ENCODE peak calls at places on chromosomes 13 and 19, in nine cellular contexts. Z, G, T, U, P, L, S, W and C are unnamed samples.

GRCh38 chr13:36480726-36481485 is 48.6 kb downstream of the CCNA1 start:
- DNase-seq in T (no peak), P (no peak), W (no peak), U (no peak), L (no peak), Z (no peak), S (no peak), G (no peak), C (no peak)

GRCh38 chr13:112907916-112908315 is 61.1 kb upstream of the MCF2L start:
- DNase-seq in G (no peak), T (no peak), P (no peak), W (no peak), Z (no peak), L (no peak), U (no peak), S (no peak), C (no peak)

GRCh38 chr13:31773538-31773937 is 34.2 kb downstream of the RXFP2 start:
- DNase-seq in U (no peak), W (no peak), Z (no peak), L (peak; percentile 97), T (no peak), P (no peak), G (no peak), S (no peak), C (no peak)

GRCh38 chr13:50732712-50733111 is 110.8 kb downstream of the DLEU7 start:
- DNase-seq in G (no peak), W (no peak), L (peak; percentile 79), U (no peak), S (no peak), Z (peak; percentile 77), P (peak; percentile 52), T (peak; percentile 24), C (no peak)

GRCh38 chr13:113169277-113170272 is 11.1 kb downstream of the PROZ start:
- DNase-seq in G (peak; percentile 61), S (no peak), L (no peak), P (no peak), U (no peak), Z (no peak), T (no peak), W (no peak), C (no peak)

GRCh38 chr13:68850160-68850559 is 1257.5 kb upstream of the ATXN8OS start:
- DNase-seq in U (no peak), W (no peak), P (no peak), L (no peak), G (no peak), S (no peak), T (no peak), Z (no peak), C (no peak)

GRCh38 chr19:2478324-2478755 is 2.4 kb downstream of the GADD45B start:
- DNase-seq in P (no peak), T (peak; percentile 41), G (peak; percentile 77), U (peak; percentile 77), S (peak; percentile 66), Z (no peak), L (peak; percentile 72), W (no peak), C (peak; percentile 55)

GRCh38 chr19:5343848-5344247 is 3.2 kb upstream of the PTPRS start:
- DNase-seq in P (no peak), G (no peak), Z (peak; percentile 18), U (no peak), L (peak; percentile 40), S (no peak), T (no peak), W (no peak), C (no peak)

GRCh38 chr19:17942181-17942580 is 9.4 kb downstream of the CCDC124 start:
- DNase-seq in U (no peak), Z (no peak), G (no peak), P (no peak), W (no peak), L (no peak), S (no peak), T (no peak), C (no peak)

GRCh38 chr19:17944301-17944700 is 11.5 kb downstream of the CCDC124 start:
- DNase-seq in T (no peak), S (no peak), G (no peak), Z (peak; percentile 27), L (peak; percentile 72), W (no peak), P (peak; percentile 21), U (no peak), C (no peak)

GRCh38 chr19:17946965-17947784 is 14.4 kb downstream of the CCDC124 start:
- DNase-seq in U (no peak), L (no peak), T (no peak), Z (no peak), S (no peak), W (no peak), G (no peak), P (no peak), C (no peak)

GRCh38 chr19:17943284-17944221 is 10.7 kb downstream of the CCDC124 start:
- DNase-seq in Z (no peak), U (no peak), T (no peak), G (no peak), L (no peak), P (no peak), S (no peak), W (no peak), C (no peak)

DNA sequence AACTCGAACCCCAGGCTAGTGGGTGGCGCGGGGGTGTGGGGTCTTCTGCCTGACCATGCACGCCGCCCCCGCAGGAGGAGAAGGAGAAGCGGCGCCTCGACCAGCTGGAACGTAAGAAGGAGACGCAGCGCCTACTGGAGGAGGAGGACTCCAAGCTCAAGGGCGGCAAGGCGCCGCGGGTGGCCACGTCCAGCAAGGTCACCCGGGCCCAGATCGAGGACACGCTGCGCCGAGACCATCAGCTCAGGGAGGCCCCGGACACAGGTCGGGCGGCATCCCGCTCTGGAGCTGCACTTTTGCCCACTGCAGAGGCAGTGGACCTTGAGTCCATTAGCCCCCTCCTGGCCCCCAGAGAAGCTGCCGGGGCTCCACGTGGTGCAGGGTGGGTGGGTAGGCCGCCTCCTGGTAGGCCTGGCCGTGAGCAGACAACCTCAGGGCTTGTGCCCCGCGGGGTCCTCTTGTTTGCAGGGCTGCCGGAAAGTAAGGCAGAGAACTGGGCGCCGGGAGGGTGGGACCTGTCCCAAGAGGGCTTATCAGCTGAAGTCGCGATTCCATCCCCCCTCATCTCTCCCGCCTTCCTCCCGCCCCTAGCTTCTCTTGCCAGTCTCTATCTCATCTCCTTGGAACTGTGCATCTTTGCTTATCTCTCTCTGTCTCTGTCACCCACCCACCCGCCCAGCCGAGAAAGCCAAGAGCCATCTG is 9.9 kb downstream of the CCDC124 start:
- DNase-seq in Z (no peak), L (no peak), W (no peak), T (peak; percentile 23), P (no peak), G (no peak), U (no peak), S (no peak), C (no peak)
- TF ChIP-seq CTCF in Z (no peak), L (no peak), W (no peak), T (no peak), P (no peak), G (no peak), U (no peak), S (no peak), C (no peak)

GRCh38 chr19:49597703-49597974 is 6.7 kb downstream of the PRR12 start:
- DNase-seq in L (no peak), W (no peak), U (no peak), G (no peak), T (no peak), Z (no peak), S (no peak), P (no peak), C (no peak)

GRCh38 chr19:49596407-49596806 is 5.4 kb downstream of the PRR12 start:
- DNase-seq in L (no peak), Z (no peak), G (no peak), S (no peak), T (no peak), W (no peak), P (no peak), U (no peak), C (no peak)

GRCh38 chr19:49595819-49596404 is 4.9 kb downstream of the PRR12 start:
- DNase-seq in U (no peak), T (no peak), S (no peak), G (no peak), P (no peak), Z (no peak), L (no peak), W (no peak), C (no peak)

GRCh38 chr19:49595006-49595818 is 4.2 kb downstream of the PRR12 start:
- DNase-seq in S (no peak), Z (no peak), L (no peak), T (no peak), U (no peak), G (peak; percentile 37), P (no peak), W (no peak), C (no peak)

DNA sequence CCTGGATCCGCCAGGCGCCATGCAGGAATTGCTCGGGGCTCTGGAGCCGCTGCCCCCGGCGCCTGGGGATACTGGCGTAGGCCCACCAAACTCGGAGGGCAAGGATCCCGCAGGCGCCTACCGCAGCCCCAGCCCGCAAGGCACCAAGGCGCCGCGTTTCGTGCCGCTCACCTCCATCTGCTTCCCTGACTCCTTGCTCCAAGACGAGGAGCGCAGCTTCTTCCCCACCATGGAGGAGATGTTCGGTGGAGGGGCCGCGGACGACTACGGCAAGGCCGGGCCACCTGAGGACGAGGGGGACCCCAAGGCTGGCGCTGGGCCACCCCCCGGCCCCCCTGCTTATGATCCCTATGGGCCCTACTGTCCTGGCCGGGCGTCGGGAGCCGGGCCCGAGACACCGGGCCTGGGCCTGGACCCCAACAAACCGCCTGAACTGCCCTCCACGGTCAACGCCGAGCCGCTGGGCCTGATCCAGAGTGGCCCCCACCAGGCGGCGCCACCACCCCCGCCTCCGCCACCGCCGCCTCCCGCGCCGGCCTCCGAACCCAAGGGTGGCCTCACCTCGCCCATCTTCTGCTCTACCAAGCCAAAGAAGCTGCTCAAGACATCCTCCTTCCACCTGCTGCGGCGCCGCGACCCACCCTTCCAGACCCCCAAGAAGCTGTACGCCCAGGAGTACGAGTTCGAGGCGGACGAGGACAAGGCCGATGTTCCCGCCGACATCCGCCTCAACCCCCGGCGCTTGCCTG is 6.1 kb downstream of the PRR12 start:
- DNase-seq in Z (no peak), U (no peak), S (no peak), T (no peak), W (no peak), L (no peak), G (no peak), P (no peak), C (no peak)
- TF ChIP-seq CTCF in Z (no peak), U (no peak), S (no peak), T (no peak), W (no peak), L (no peak), G (no peak), P (no peak), C (no peak)

DNA sequence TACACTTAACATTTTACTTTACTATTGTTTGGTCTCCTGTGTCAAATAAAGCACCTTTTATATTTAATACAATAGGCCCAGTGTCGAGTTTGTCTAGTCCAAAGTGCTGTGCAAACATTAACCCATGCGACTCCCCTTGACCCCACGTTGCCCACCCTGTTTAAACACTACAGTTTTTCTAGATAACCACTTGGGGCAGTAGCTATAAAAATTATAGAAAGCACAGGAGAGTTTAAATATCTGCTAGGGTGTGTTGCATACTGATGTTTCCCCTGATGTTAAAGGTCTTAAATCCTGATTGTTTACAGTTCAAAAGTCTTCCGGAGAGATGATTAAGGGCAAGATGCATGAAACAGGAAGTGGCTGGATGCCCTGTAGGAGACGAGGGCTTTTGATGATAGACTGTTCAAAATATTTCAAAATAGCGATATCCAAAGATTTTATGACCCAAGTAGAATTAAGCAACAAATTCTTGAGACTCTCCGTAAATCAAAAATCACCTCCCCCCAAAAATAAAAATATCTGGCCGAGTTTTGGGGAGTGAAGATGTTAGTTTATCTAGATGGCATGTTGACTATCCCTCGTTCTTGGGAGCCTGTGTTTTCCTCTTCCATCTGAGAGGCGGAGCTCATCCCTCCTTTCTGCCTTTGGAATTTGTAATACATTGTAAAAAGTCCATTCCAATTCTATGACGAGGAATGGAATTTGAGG is 167.1 kb downstream of the FGF9 start:
- DNase-seq in Z (no peak), W (no peak), P (no peak), U (no peak), G (no peak), T (no peak), L (no peak), S (peak; percentile 36), C (no peak)
- TF ChIP-seq CTCF in Z (no peak), W (no peak), P (no peak), U (peak; percentile 32), G (no peak), T (no peak), L (no peak), S (no peak), C (no peak)

GRCh38 chr13:40562975-40563349 is 103.5 kb downstream of the FOXO1 start:
- DNase-seq in S (no peak), G (no peak), U (no peak), T (no peak), L (no peak), P (no peak), Z (no peak), W (no peak), C (no peak)

GRCh38 chr13:40565282-40566148 is 100.9 kb downstream of the FOXO1 start:
- DNase-seq in S (no peak), L (no peak), Z (no peak), P (no peak), U (no peak), W (no peak), G (no peak), T (no peak), C (no peak)

GRCh38 chr13:40563350-40564125 is 102.9 kb downstream of the FOXO1 start:
- DNase-seq in U (no peak), P (no peak), T (no peak), G (no peak), S (peak; percentile 37), L (peak; percentile 47), W (no peak), Z (no peak), C (no peak)

GRCh38 chr13:40566811-40567210 is 99.6 kb downstream of the FOXO1 start:
- DNase-seq in Z (no peak), P (no peak), T (no peak), L (no peak), G (no peak), U (no peak), S (no peak), W (no peak), C (no peak)

GRCh38 chr13:40564342-40564997 is 102.0 kb downstream of the FOXO1 start:
- DNase-seq in L (no peak), Z (no peak), G (no peak), U (peak; percentile 49), W (no peak), T (no peak), P (no peak), S (no peak), C (no peak)
- TF ChIP-seq CTCF in L (peak; percentile 36), Z (no peak), G (no peak), U (peak; percentile 57), W (no peak), T (no peak), P (no peak), S (peak; percentile 13), C (no peak)